ENCODE peak calls at places on chromosomes 1 and 21, in nine cellular contexts. I, N, S, J, L, D, V, Q and U are unnamed samples.

GRCh38 chr1:52253421-52253820 is 111.5 kb downstream of the ZFYVE9 start:
- DNase-seq in I (no peak), Q (no peak), D (no peak), S (no peak), J (no peak), N (no peak), L (no peak), V (no peak), U (no peak)

GRCh38 chr21:41726058-41726558 is 40.7 kb downstream of the RIPK4 start:
- DNase-seq in S (no peak), J (no peak), N (no peak), I (no peak), Q (no peak), D (peak; percentile 34), L (no peak), V (no peak), U (no peak)

GRCh38 chr21:32306021-32306780 is 7.5 kb downstream of the MRAP start:
- DNase-seq in I (no peak), S (no peak), D (peak; percentile 89), L (no peak), J (no peak), N (no peak), Q (peak; percentile 50), V (no peak), U (no peak)

GRCh38 chr1:198528376-198528775 is 12.1 kb downstream of the ATP6V1G3 start:
- DNase-seq in L (no peak), J (no peak), I (no peak), D (no peak), V (peak; percentile 66), N (no peak), S (no peak), Q (no peak), U (no peak)

GRCh38 chr1:47559944-47560695 is 122.3 kb downstream of the FOXD2 start:
- DNase-seq in J (no peak), V (no peak), N (no peak), D (no peak), Q (no peak), I (no peak), L (peak; percentile 59), S (no peak), U (no peak)

GRCh38 chr1:45429543-45430159 is 61.3 kb downstream of the TESK2 start:
- DNase-seq in L (no peak), I (no peak), N (no peak), J (no peak), D (no peak), V (no peak), Q (no peak), S (no peak), U (no peak)

GRCh38 chr1:25027876-25028586 is 98.0 kb upstream of the RUNX3 start:
- DNase-seq in J (no peak), L (no peak), I (no peak), N (no peak), D (no peak), S (no peak), V (no peak), Q (no peak), U (no peak)

GRCh38 chr1:247209306-247209900 is 37.6 kb upstream of the ZNF124 start:
- DNase-seq in D (no peak), S (no peak), L (no peak), I (no peak), J (no peak), N (no peak), Q (no peak), V (no peak), U (no peak)

GRCh38 chr1:5373281-5373680 is 618.9 kb downstream of the NPHP4 start:
- DNase-seq in Q (no peak), J (peak; percentile 46), V (no peak), D (no peak), I (no peak), N (no peak), S (no peak), L (no peak), U (no peak)

GRCh38 chr1:232597721-232598120 is 32.2 kb downstream of the SIPA1L2 start:
- DNase-seq in N (no peak), J (no peak), L (no peak), Q (no peak), I (no peak), V (no peak), D (no peak), S (peak; percentile 50), U (no peak)

GRCh38 chr1:214386333-214386732 is 105.4 kb downstream of the SMYD2 start:
- DNase-seq in Q (no peak), N (no peak), S (no peak), I (no peak), L (no peak), D (no peak), V (no peak), J (no peak), U (no peak)

GRCh38 chr21:45319461-45320211 is 31.9 kb upstream of the POFUT2 start:
- DNase-seq in V (peak; percentile 68), S (no peak), D (no peak), I (no peak), Q (peak; percentile 15), L (no peak), J (no peak), N (no peak), U (no peak)
- TF ChIP-seq CTCF in V (no peak), S (no peak), D (no peak), I (no peak), Q (no peak), L (no peak), J (no peak), N (no peak), U (no peak)

DNA sequence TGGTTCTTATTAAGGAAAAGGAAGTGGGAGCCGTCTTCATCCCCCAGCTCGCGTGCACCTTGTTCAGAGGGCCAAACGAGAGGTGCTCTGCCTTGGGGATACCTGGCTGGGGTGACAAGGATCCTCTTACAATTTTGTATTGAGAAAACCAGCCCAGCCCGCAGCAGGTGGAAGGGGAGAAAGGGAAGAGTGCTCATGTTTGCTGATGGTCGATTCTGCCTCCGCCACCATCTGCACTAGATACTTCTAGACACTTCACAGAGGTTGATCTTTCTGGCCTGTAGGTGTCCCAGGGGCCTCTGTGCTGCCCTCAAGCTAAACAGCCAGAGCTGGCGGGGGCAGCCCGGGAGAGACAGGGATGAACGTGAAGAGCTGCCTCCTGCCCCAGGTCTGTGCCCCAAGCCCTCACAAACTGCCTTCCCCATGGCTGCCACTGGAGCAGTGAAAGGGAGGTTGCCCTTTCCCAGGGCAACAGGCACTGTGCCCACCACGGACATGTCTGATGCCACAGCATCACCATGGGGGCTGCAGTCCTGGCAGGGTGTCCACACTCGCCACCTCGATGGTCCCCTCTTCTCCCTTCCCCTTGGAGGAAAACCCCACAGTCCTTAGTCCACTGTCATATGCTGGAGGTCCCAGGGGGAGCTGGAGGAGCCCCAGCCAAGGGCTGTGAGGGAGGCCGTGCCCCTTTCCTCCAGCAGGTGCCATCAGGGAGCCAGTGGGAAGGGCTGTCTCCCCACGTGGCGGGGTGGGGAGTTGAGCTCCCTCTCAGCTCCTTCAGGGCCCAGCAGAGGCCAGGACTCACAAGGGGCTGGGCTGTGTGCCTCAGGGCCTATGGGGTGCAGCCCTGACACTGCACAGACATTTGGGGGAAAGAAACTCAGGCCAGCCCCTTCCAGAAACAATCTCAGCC is 8.1 kb downstream of the ADPRS start:
- DNase-seq in N (no peak), I (no peak), Q (peak; percentile 73), L (peak; percentile 44), S (peak; percentile 28), V (no peak), D (no peak), J (no peak), U (no peak)
- TF ChIP-seq CTCF in N (no peak), I (no peak), Q (peak; percentile 76), L (peak; percentile 26), S (peak; percentile 47), V (peak; percentile 14), D (no peak), J (no peak), U (peak; percentile 10)

GRCh38 chr1:20367626-20368025 is 77.0 kb downstream of the VWA5B1 start:
- DNase-seq in D (no peak), N (no peak), L (no peak), S (no peak), I (no peak), J (no peak), V (no peak), Q (no peak), U (no peak)

GRCh38 chr1:20368866-20369545 is 78.3 kb downstream of the VWA5B1 start:
- DNase-seq in J (no peak), N (no peak), S (no peak), Q (no peak), D (no peak), L (no peak), I (no peak), V (no peak), U (no peak)

GRCh38 chr1:20366076-20366765 is 75.5 kb downstream of the VWA5B1 start:
- DNase-seq in S (no peak), J (no peak), V (no peak), D (no peak), L (peak; percentile 54), Q (peak; percentile 61), N (no peak), I (no peak), U (no peak)

GRCh38 chr1:20365421-20366075 is 74.9 kb downstream of the VWA5B1 start:
- DNase-seq in D (no peak), L (no peak), N (no peak), J (no peak), I (no peak), S (no peak), V (no peak), Q (no peak), U (no peak)

DNA sequence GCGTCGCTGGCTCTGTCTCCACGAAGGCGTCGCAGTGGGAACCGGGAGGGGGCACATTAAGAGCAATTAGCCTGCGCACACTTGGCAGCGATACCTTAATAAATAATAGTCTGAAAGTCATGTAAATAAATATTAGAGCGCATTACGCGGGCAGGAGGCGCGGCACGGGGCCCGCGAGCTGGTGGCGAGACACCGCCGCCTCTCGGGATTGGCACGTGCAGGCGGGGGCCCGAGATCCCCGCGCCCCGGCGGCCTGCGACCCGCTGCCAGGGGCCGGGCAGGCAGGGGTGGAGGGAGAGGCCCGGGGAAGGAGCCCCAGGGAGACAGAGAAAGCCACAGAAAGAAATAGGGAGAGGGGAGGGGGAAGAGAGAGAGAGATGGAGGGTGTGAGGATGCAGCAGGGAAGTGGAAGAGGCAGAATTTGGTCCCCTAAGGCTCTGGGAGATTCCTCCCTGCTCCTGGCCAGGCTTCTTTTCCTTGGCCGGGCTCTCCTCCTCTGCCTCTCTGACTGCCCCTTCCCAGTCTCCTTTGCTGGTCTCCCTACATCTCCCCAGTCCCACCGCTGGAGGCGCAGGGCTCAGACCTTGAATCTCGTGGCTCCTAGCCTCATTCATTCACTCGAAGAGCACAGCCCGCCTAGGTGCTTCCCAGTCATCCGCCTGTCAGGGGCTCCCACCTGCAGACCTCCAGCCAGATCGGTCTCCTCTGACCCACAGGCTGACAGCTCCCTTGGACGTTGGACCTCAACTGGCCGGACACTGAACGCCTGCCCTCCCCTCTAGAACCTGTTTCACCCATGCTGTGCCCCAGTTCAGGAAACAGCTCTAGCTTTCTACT is 76.3 kb downstream of the VWA5B1 start:
- DNase-seq in N (no peak), Q (peak; percentile 68), L (peak; percentile 75), J (no peak), V (peak; percentile 42), I (no peak), D (peak; percentile 69), S (peak; percentile 35), U (peak; percentile 53)
- TF ChIP-seq CTCF in N (no peak), Q (peak; percentile 62), L (peak; percentile 49), J (no peak), V (peak; percentile 71), I (peak; percentile 19), D (peak; percentile 20), S (peak; percentile 63), U (no peak)

GRCh38 chr1:12172042-12172851 is 5.5 kb downstream of the TNFRSF1B start:
- DNase-seq in J (no peak), N (no peak), L (no peak), D (no peak), Q (no peak), V (no peak), I (no peak), S (no peak), U (no peak)
- TF ChIP-seq CTCF in J (no peak), N (no peak), L (no peak), D (no peak), Q (no peak), V (no peak), I (no peak), S (no peak), U (no peak)